ENCODE peak calls at places on chromosomes 1 and 21, in eight cellular contexts. Y is CD8-positive, alpha-beta T cell; G is heart right ventricle; K is GM23338; H is IMR-90; B is left ventricle myocardium inferior; P is psoas muscle; U is MM.1S. J is an unnamed sample.

GRCh38 chr1:66527688-66528087 is 6.3 kb upstream of the SGIP1 start:
- DNase-seq in Y (no peak), G (no peak), K (peak; percentile 33), H (peak; percentile 96), B (no peak), P (no peak), U (no peak), J (no peak)

GRCh38 chr1:92211166-92211565 is 6.5 kb upstream of the C1orf146 start:
- DNase-seq in Y (no peak), G (no peak), K (no peak), H (peak; percentile 92), B (no peak), P (no peak), U (no peak), J (no peak)

GRCh38 chr1:195604287-195604686 is 1004.0 kb downstream of the KCNT2 start:
- DNase-seq in Y (no peak), G (no peak), K (no peak), H (peak; percentile 93), B (no peak), P (no peak), U (no peak), J (no peak)

GRCh38 chr1:197771904-197772561 is 3.2 kb downstream of the DENND1B start:
- DNase-seq in Y (no peak), G (no peak), K (no peak), H (no peak), B (no peak), P (no peak), U (no peak), J (no peak)

GRCh38 chr1:199573047-199573446 is 454.5 kb upstream of the NR5A2 start:
- DNase-seq in Y (no peak), G (no peak), K (no peak), H (no peak), B (no peak), P (no peak), U (no peak), J (no peak)

GRCh38 chr21:44699502-44700001 is 2.6 kb downstream of the KRTAP10-12 start:
- DNase-seq in Y (no peak), G (no peak), K (no peak), H (no peak), B (no peak), P (no peak), U (no peak), J (no peak)

GRCh38 chr1:232267092-232267836 is 362.7 kb downstream of the SIPA1L2 start:
- DNase-seq in Y (no peak), G (no peak), K (no peak), H (no peak), B (no peak), P (no peak), U (no peak), J (no peak)

GRCh38 chr21:20443558-20444155 is 554.6 kb upstream of the NCAM2 start:
- DNase-seq in Y (no peak), G (no peak), K (peak; percentile 76), H (no peak), B (no peak), P (no peak), U (peak; percentile 46), J (no peak)

GRCh38 chr1:33387512-33388079 is 43.3 kb downstream of the PHC2 start:
- DNase-seq in Y (no peak), G (no peak), K (no peak), H (peak; percentile 94), B (no peak), P (no peak), U (no peak), J (no peak)

GRCh38 chr1:25033828-25034451 is 103.9 kb upstream of the RUNX3 start:
- DNase-seq in Y (peak; percentile 61), G (peak; percentile 33), K (no peak), H (no peak), B (peak; percentile 46), P (peak; percentile 33), U (no peak), J (peak; percentile 83)

GRCh38 chr1:23178931-23179330 is 10.3 kb upstream of the LUZP1 start:
- DNase-seq in Y (no peak), G (no peak), K (peak; percentile 52), H (peak; percentile 38), B (no peak), P (no peak), U (no peak), J (no peak)

GRCh38 chr1:53680868-53681267 is 58.1 kb downstream of the GLIS1 start:
- DNase-seq in Y (no peak), G (no peak), K (no peak), H (no peak), B (no peak), P (no peak), U (no peak), J (no peak)

GRCh38 chr1:104765115-104765514 is 1015.4 kb downstream of the AMY1C start:
- DNase-seq in Y (no peak), G (no peak), K (no peak), H (no peak), B (no peak), P (no peak), U (no peak), J (no peak)

GRCh38 chr1:60826320-60827094 is 255.9 kb upstream of the NFIA start:
- DNase-seq in Y (no peak), G (no peak), K (no peak), H (no peak), B (no peak), P (no peak), U (no peak), J (no peak)

GRCh38 chr1:154925335-154926170 is 11.0 kb downstream of the PMVK start:
- DNase-seq in Y (no peak), G (no peak), K (no peak), H (no peak), B (no peak), P (no peak), U (no peak), J (no peak)

GRCh38 chr1:246528933-246529731 is 22.1 kb upstream of the SMYD3 start:
- DNase-seq in Y (no peak), G (no peak), K (peak; percentile 53), H (no peak), B (no peak), P (no peak), U (no peak), J (no peak)

GRCh38 chr1:193707271-193708015 is 521.0 kb upstream of the B3GALT2 start:
- DNase-seq in Y (no peak), G (no peak), K (no peak), H (peak; percentile 75), B (no peak), P (no peak), U (no peak), J (no peak)

DNA sequence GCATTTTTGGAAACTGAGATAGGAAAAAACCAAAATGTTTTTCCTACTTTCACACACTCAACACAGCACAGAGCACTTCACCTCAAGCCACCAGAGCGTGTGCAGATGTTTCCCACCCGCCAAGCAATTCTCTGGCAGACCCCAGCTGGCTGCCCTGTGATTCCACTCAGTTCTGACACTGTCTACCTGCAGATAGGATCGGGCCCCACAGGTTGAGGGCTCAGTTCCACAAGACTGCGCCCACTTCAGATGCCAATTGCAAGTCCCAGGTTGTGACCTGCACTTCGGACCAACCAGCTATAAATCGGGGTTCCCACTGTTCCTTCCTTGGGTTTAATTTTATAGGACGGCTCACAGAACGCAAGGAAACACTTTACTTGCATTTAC is 9.9 kb downstream of the KIAA1614 start:
- DNase-seq in Y (no peak), G (no peak), K (no peak), H (no peak), B (no peak), P (no peak), U (no peak), J (no peak)
- TF ChIP-seq CTCF in Y (no peak), G (no peak), K (no peak), H (no peak), B (no peak), P (no peak), U (no peak), J (no peak)

GRCh38 chr1:9688599-9688998 is 37.1 kb downstream of the PIK3CD start:
- DNase-seq in Y (no peak), G (no peak), K (no peak), H (no peak), B (no peak), P (no peak), U (no peak), J (no peak)

GRCh38 chr1:9689011-9689706 is 37.6 kb downstream of the PIK3CD start:
- DNase-seq in Y (peak; percentile 91), G (peak; percentile 87), K (peak; percentile 94), H (peak; percentile 52), B (peak; percentile 81), P (peak; percentile 80), U (peak; percentile 61), J (peak; percentile 88)

GRCh38 chr1:9687120-9687875 is 35.8 kb downstream of the PIK3CD start:
- DNase-seq in Y (peak; percentile 71), G (peak; percentile 32), K (peak; percentile 84), H (peak; percentile 92), B (peak; percentile 26), P (peak; percentile 57), U (peak; percentile 35), J (peak; percentile 62)

GRCh38 chr1:9689971-9690381 is 38.4 kb downstream of the PIK3CD start:
- DNase-seq in Y (peak; percentile 62), G (peak; percentile 28), K (peak; percentile 80), H (no peak), B (peak; percentile 38), P (peak; percentile 41), U (no peak), J (peak; percentile 37)

GRCh38 chr1:9687876-9688582 is 36.5 kb downstream of the PIK3CD start:
- DNase-seq in Y (no peak), G (no peak), K (peak; percentile 67), H (peak; percentile 21), B (no peak), P (peak; percentile 22), U (peak; percentile 8), J (peak; percentile 82)
- H3K27ac ChIP-seq in Y (peak overlapping the region; percentile 33), G (peak overlapping the region; percentile 1), K (no peak overlapping the region), H (peak overlapping the region; percentile 6), B (no peak overlapping the region), P (no peak overlapping the region), U (no peak overlapping the region), J (peak overlapping the region; percentile 48)

GRCh38 chr1:160113407-160113806 is 2.2 kb upstream of the ATP1A2 start:
- DNase-seq in Y (no peak), G (no peak), K (no peak), H (no peak), B (no peak), P (no peak), U (no peak), J (no peak)
- TF ChIP-seq CTCF in Y (no peak), G (no peak), K (no peak), H (no peak), B (no peak), P (peak; percentile 22), U (no peak), J (no peak)

GRCh38 chr1:206725053-206725963 is 40.6 kb downstream of the MAPKAPK2 start:
- DNase-seq in Y (peak; percentile 68), G (no peak), K (peak; percentile 81), H (peak; percentile 51), B (no peak), P (no peak), U (peak; percentile 69), J (no peak)

GRCh38 chr1:206729050-206729449 is 41.5 kb upstream of the IL19 start:
- DNase-seq in Y (no peak), G (no peak), K (no peak), H (no peak), B (no peak), P (no peak), U (no peak), J (no peak)

GRCh38 chr1:206727981-206728380 is 42.6 kb upstream of the IL19 start:
- DNase-seq in Y (no peak), G (no peak), K (no peak), H (no peak), B (no peak), P (no peak), U (no peak), J (no peak)

GRCh38 chr1:206729507-206729906 is 41.1 kb upstream of the IL19 start:
- DNase-seq in Y (no peak), G (no peak), K (no peak), H (no peak), B (no peak), P (no peak), U (no peak), J (no peak)

GRCh38 chr1:206728588-206728987 is 42.0 kb upstream of the IL19 start:
- DNase-seq in Y (no peak), G (no peak), K (no peak), H (no peak), B (no peak), P (no peak), U (no peak), J (no peak)
- H3K27ac ChIP-seq in Y (no peak overlapping the region), G (peak overlapping the region; percentile 34), K (no peak overlapping the region), H (no peak overlapping the region), B (peak overlapping the region; percentile 60), P (no peak overlapping the region), U (no peak overlapping the region), J (no peak overlapping the region)

J was measured in left lung.